ENCODE peak calls at places on chromosomes 16 and 17, in four cellular contexts. E is CD8-positive, alpha-beta T cell; T is effector memory CD4-positive, alpha-beta T cell; X is CD4-positive, alpha-beta memory T cell. M is an unnamed sample. For H3K9me3 and H3K4me1, the result is how much of the 10 kb centered on the place peaks cover.

GRCh38 chr16:86322283-86322682 is 188.0 kb upstream of the FOXF1 start:
- DNase-seq in T (no peak), X (no peak), E (no peak), M (peak)

GRCh38 chr16:55622930-55623561 is 32.7 kb upstream of the SLC6A2 start:
- DNase-seq in E (no peak), X (no peak), T (no peak), M (peak)

GRCh38 chr17:77555741-77556291 is 402.7 kb upstream of the TNRC6C start:
- DNase-seq in E (no peak), T (no peak), X (peak), M (no peak)

GRCh38 chr16:4283939-4284338 is 11.1 kb upstream of the TFAP4 start:
- DNase-seq in E (no peak), X (no peak), T (no peak), M (no peak)

GRCh38 chr16:89557230-89557935 is 3.1 kb upstream of the RPL13 start:
- DNase-seq in E (peak), X (peak), T (peak), M (peak)

GRCh38 chr17:19753049-19753444 is 4.9 kb upstream of the ALDH3A1 start:
- DNase-seq in T (no peak), X (no peak), E (no peak), M (no peak)

GRCh38 chr17:59424331-59424730 is 92.9 kb downstream of the YPEL2 start:
- DNase-seq in E (no peak), X (no peak), T (no peak), M (no peak)

GRCh38 chr17:3836551-3836950 is 9.5 kb downstream of the NCBP3 start:
- DNase-seq in X (no peak), T (no peak), E (no peak), M (no peak)

GRCh38 chr16:72787519-72788268 is 260.2 kb downstream of the ZFHX3 start:
- DNase-seq in T (peak), X (peak), E (peak), M (no peak)

GRCh38 chr16:64092284-64092683 is 1029.6 kb downstream of the CDH11 start:
- DNase-seq in X (no peak), T (no peak), E (no peak), M (no peak)

GRCh38 chr16:79519448-79519847 is 81.1 kb downstream of the MAF start:
- DNase-seq in X (no peak), E (no peak), T (no peak), M (no peak)

GRCh38 chr16:1839554-1839953 is 12.5 kb downstream of the FAHD1 start:
- DNase-seq in T (no peak), X (no peak), E (no peak), M (no peak)

GRCh38 chr16:71250461-71251232 is 20.1 kb upstream of the HYDIN start:
- DNase-seq in T (no peak), E (no peak), X (no peak), M (no peak)

GRCh38 chr17:61699694-61700093 is 108.7 kb upstream of the NACA2 start:
- DNase-seq in E (no peak), T (no peak), X (no peak), M (no peak)
- H3K9me3 ChIP-seq in E (under half), T (under half), X (under half), M (under half)

DNA sequence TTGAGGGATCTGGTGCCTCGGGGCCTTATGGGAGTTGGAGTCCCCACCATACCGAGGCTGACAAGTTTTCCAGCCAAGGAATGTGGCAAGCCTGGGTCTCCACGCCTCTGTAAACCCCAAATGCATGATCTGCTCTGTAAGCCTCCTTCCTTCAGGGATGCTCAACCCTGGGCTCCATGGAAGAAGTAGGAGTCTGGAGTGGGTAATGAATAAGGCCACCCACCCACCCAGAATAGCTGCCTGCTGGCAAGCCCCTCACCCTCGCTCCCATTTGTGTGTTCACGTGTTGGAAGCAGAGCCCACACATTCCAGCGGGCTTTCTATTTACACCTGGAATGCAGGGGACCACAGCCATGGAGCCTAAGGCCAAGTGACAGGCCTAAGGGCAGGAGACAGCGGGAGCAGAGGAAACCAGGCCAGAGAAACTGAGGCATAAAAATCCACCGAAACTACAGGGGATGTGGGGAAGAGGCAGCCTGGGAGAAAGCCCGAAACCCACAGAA is 4.4 kb downstream of the DLG4 start:
- DNase-seq in X (no peak), T (no peak), E (no peak), M (no peak)
- H3K4me3 ChIP-seq in X (peak), T (peak), E (peak), M (no peak)

DNA sequence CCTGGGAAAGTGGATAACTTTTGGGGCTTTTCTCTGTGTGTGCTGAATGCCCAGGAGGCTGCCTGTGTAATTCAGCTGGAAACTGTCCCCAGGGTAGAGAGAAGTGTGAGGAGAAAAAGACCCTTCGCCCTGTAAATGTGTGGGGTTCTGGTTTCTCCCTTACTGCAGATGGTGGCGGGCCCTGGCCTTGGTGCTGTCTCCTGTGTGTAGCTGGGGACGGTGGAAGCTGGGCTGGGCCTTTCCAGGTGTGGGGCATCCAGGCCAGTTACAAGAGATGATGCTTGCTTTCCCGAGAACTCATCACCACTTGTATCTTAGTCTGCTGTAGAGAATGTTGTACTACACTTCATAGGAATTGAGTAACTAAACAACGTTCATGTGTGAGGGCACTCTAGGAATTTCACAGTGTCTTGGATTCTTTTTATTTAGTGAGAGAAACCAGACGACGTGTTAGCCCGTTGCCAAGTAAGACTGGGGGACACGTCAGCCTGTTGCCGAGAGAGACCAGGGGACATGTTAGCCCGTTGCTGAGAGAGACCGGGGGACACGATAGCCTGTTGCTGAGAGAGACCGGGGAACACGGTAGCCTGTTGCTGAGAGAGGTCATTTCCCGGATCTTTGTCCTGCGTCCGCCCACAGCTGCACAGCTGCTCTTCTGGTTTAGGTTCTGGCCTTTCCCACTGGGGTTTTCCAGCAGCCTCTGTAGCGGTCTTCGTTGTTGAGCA is 43.1 kb downstream of the TBCD start:
- DNase-seq in E (no peak), T (no peak), X (no peak), M (no peak)
- H3K4me1 ChIP-seq in E (under half), T (under half), X (under half), M (under half)

GRCh38 chr16:88287219-88287618 is 95.5 kb upstream of the ZNF469 start:
- DNase-seq in X (no peak), T (no peak), E (peak), M (peak)
- H3K9me3 ChIP-seq in X (under half), T (under half), E (under half), M (under half)

GRCh38 chr17:72399023-72399607 is 278.3 kb downstream of the SOX9 start:
- DNase-seq in X (no peak), E (no peak), T (no peak), M (no peak)
- H3K4me3 ChIP-seq in X (no peak), E (no peak), T (no peak), M (no peak)

GRCh38 chr16:11717811-11718210 is 24.8 kb downstream of the TXNDC11 start:
- DNase-seq in E (no peak), X (no peak), T (no peak), M (no peak)

GRCh38 chr16:11721781-11722467 is 20.7 kb downstream of the TXNDC11 start:
- DNase-seq in X (no peak), E (no peak), T (no peak), M (no peak)

GRCh38 chr16:11722468-11722808 is 20.2 kb downstream of the TXNDC11 start:
- DNase-seq in X (no peak), T (no peak), E (no peak), M (no peak)

GRCh38 chr16:11716330-11716729 is 26.3 kb downstream of the TXNDC11 start:
- DNase-seq in E (no peak), T (no peak), X (no peak), M (no peak)

DNA sequence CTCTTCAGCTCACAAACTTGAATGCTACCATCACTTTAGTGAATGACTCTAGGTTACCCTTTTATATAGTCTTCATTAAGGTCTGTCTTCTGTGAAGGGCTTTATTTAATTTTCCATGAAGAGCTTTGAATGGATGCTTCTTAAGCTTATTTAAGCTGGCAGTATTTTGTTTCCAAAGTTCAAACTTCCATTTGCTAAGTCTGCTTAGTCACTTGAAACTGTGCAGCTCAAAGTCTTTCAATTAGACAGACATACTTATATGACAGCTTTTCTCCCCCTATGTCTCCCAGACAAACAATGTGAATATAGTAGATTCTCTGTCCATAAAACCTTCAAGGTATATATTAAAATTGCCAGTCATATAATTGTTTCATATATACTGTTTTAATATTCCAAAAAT is 23.5 kb downstream of the TXNDC11 start:
- DNase-seq in E (no peak), T (no peak), X (no peak), M (no peak)
- H3K4me1 ChIP-seq in E (under half), T (under half), X (under half), M (under half)

DNA sequence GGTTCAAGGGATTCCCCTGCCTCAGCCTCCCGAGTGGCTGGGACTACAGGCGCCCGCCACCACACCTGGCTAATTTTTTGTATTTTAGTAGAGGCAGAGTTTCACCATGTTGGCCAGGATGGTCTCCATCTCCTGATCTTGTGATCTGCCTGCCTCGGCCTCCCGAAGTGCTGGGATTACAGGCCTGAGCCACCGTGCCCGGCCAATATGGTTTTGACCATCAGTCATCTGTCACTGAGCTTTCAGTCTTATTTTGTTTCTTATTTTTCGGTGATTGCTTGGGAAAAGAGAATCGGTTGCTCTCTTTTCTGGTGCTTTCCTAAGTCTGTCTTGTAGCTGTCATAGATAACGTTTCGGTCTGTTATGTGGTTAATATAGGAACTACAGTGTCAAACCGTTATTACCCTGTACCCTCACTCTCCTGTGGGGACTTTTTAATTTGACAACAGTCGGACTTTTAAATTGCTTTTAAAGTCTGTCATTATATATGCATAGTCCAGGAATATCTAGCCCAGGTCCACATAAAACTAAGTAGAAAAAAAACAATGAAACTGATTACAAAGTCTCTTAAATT is 453.4 kb downstream of the KCNJ18 start:
- DNase-seq in T (no peak), E (no peak), X (no peak), M (no peak)
- H3K9me3 ChIP-seq in T (under half), E (under half), X (under half), M (under half)